ENCODE peak calls at places on chromosomes 7 and 10, in eight cellular contexts. Z, U, P, T, Y, N, C and R are unnamed samples. For H3K4me1, the result is how much of the 10 kb centered on the place peaks cover.

GRCh38 chr7:13852281-13852968 is 137.0 kb downstream of the ETV1 start:
- DNase-seq in P (no peak), N (no peak), U (no peak), C (no peak), T (peak), Y (no peak), Z (no peak), R (no peak)

GRCh38 chr7:133355325-133355708 is 102.4 kb downstream of the EXOC4 start:
- DNase-seq in Z (no peak), U (no peak), N (no peak), Y (peak), P (no peak), C (no peak), T (peak), R (no peak)

GRCh38 chr10:11201911-11202310 is 184.2 kb downstream of the CELF2 start:
- DNase-seq in N (no peak), U (no peak), Z (no peak), C (no peak), T (no peak), P (no peak), Y (no peak), R (no peak)

GRCh38 chr10:114996542-114996941 is 58.5 kb downstream of the TRUB1 start:
- DNase-seq in Y (peak), T (peak), P (no peak), N (no peak), Z (no peak), U (no peak), C (no peak), R (no peak)

GRCh38 chr10:113162960-113163359 is 212.9 kb downstream of the TCF7L2 start:
- DNase-seq in P (no peak), Y (no peak), T (no peak), Z (no peak), U (no peak), C (no peak), N (no peak), R (no peak)

GRCh38 chr10:129968937-129969527 is 5.0 kb upstream of the EBF3 start:
- DNase-seq in Z (no peak), Y (peak), T (peak), U (peak), N (no peak), P (peak), C (no peak), R (no peak)

GRCh38 chr10:127464561-127464960 is 84.5 kb upstream of the NPS start:
- DNase-seq in C (no peak), Y (no peak), U (no peak), T (no peak), Z (no peak), P (no peak), N (no peak), R (no peak)

GRCh38 chr10:7411671-7412481 is 1.0 kb upstream of the SFMBT2 start:
- DNase-seq in Y (no peak), Z (no peak), C (no peak), P (peak), N (no peak), U (no peak), T (no peak), R (no peak)

GRCh38 chr7:109873296-109873695 is 1217.6 kb upstream of the LRRN3 start:
- DNase-seq in Z (no peak), N (no peak), P (no peak), U (no peak), T (no peak), Y (no peak), C (no peak), R (no peak)

GRCh38 chr10:95363303-95363912 is 72.6 kb upstream of the PDLIM1 start:
- DNase-seq in T (peak), Z (peak), N (peak), C (peak), Y (peak), P (peak), U (peak), R (no peak)

GRCh38 chr10:33487014-33487776 is 152.7 kb upstream of the NRP1 start:
- DNase-seq in C (no peak), U (no peak), P (no peak), N (no peak), T (peak), Y (peak), Z (no peak), R (no peak)

GRCh38 chr7:142799483-142799882 is 28.7 kb downstream of the PRSS2 start:
- DNase-seq in N (no peak), Z (no peak), P (no peak), C (no peak), U (no peak), Y (no peak), T (no peak), R (no peak)

GRCh38 chr7:142798451-142799438 is 28.0 kb downstream of the PRSS2 start:
- DNase-seq in T (no peak), P (no peak), N (no peak), Z (no peak), U (no peak), Y (no peak), C (no peak), R (no peak)

GRCh38 chr7:142796501-142797341 is 26.0 kb downstream of the PRSS2 start:
- DNase-seq in Y (no peak), U (no peak), T (no peak), C (peak), Z (no peak), P (no peak), N (no peak), R (no peak)

GRCh38 chr7:142797342-142797798 is 26.6 kb downstream of the PRSS2 start:
- DNase-seq in U (no peak), Z (no peak), C (peak), Y (no peak), P (no peak), T (no peak), N (no peak), R (no peak)

DNA sequence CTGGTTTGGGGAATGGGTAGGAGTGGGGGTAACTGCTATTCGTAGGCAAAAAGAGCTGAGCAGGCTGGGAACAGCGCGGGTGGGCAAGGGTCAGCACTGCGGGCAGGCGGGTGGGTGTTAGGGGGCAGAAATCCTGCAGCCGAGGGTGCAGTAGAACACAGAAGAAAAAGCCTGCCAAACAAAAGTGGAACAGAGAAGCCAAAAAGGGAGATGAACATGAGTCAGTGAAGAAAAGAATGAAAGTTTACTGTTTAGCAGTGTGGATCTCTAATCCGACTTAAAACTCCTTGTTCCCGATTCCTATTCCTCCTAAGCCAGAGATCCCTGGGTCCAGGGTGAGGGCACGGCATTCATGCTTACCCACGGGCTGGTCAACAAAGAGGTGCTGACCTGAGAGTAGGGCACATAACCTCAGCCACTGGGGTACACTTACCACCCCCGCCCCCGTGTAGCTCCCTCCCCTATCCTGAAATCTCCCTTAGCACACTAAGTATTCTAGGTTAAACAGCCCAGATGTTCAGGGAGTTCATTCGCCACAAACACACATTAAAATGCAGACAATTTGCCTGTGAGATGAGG is 27.1 kb downstream of the PRSS2 start:
- DNase-seq in U (no peak), C (peak), T (no peak), P (no peak), Z (no peak), N (no peak), Y (no peak), R (no peak)
- H3K4me3 ChIP-seq in U (no peak), C (peak), T (peak), P (no peak), Z (peak), N (no peak), Y (no peak), R (peak)

GRCh38 chr7:116225860-116226259 is 15.5 kb downstream of the TES start:
- DNase-seq in N (no peak), P (no peak), Y (no peak), U (no peak), T (no peak), C (no peak), Z (no peak), R (no peak)
- H3K4me1 ChIP-seq in N (under half), P (under half), Y (under half), U (under half), T (under half), C (under half), Z (half or more), R (half or more)

DNA sequence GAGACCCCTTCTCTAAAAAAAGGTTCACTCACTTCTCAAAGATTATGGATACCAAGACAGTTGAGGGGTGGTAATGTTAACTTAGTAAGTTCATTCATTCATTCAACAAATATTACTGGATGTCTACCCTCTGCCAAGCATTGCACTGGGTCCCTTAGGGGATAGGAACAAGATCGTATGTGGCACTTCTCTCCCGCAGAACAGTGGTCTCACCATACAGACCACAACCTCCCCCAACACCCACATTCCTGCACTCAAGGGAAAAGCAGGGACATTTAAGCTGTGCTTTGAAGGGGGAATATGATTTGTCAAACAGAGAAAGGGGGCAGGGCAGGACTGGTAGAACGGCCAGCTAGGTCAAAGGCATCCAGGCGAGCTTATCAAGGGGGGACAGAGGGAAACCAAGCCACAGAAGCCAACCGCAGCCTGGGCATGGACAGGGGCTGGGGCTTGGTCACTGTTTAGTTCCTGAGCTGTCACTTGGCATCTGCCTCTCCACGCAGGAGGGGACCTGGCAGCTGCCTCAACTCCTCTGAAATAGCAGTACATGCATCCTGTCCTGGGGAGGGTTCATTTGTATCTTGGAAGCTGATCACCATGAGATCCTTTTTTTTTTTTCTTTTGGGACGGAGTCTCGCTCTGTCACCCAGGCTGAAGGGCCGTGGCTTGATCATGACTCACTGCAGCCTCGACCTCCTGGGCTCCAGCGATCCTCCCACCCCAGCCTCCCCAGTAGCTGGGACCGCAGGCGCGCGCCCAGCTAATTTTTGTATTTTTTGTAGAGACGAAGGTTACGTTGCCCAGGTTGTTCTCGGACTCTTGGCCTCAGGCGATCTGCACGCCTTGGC is 949 bp upstream of the CLIP2 start:
- DNase-seq in N (no peak), T (peak), Z (no peak), Y (no peak), U (no peak), P (no peak), C (no peak), R (no peak)
- H3K4me3 ChIP-seq in N (peak), T (peak), Z (peak), Y (no peak), U (peak), P (no peak), C (peak), R (peak)

DNA sequence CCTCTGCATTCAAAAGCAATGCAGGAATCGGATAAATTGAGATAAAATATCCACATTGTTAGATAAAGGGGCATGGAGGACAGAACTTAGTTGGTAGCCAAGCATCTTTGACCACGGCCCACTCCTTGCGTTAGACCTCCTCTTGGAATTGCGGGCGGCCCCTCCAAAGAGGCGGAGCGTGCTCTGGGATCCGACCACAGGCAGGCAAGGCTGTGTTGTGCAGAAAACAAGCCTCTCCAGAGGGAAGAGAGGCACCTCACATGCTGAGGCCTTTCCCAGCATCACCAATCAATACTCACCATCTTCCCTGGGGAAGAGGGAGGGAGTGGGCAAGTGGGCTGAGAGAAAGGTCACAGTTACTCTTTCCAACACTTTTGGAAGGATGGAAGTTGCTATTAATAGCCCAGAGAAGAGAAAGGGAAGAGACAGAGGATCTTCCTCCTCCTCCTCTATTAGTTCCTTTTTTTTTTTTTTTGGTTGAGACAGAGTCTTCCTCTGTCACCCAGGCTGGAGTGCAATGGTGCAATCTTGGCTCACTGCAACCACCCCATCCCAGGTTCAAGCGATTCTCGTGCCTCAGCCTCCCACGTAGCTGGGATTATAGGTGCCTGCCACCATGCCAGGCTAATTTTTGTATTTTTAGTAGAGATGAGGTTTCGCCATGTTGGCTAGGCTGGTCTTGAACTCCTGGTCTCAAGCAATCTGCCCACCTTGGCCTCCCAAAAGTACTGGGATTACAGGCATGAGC is 49.7 kb upstream of the NRF1 start:
- DNase-seq in C (no peak), T (no peak), U (no peak), P (no peak), N (no peak), Z (no peak), Y (no peak), R (no peak)
- H3K4me1 ChIP-seq in C (under half), T (under half), U (under half), P (under half), N (under half), Z (under half), Y (under half), R (under half)